ENCODE peak calls at places on chromosomes 7 and 10, in five cellular contexts. V is kidney glomerular epithelial cell; H is activated CD4-positive, alpha-beta T cell treated with anti-CD3 and anti-CD28 coated beads for 24 hours; G is WTC11; O is NCI-H524. E is an unnamed sample.

GRCh38 chr10:90787906-90788491 is 69.8 kb downstream of the HTR7 start:
- DNase-seq in H (peak), O (peak), G (peak), V (peak), E (no peak)

GRCh38 chr7:27196287-27196739 is 3.6 kb downstream of the HOXA13 start:
- DNase-seq in O (peak), V (peak), G (peak), H (peak), E (no peak)

GRCh38 chr10:97138174-97138573 is 47.6 kb downstream of the SLIT1 start:
- DNase-seq in V (no peak), O (peak), H (no peak), G (peak), E (no peak)

GRCh38 chr10:17820943-17821342 is 11.8 kb downstream of the MRC1 start:
- DNase-seq in G (no peak), O (no peak), V (no peak), H (no peak), E (no peak)

GRCh38 chr10:88080213-88080612 is 216.8 kb downstream of the PTEN start:
- DNase-seq in H (no peak), G (no peak), O (no peak), V (peak), E (peak)

GRCh38 chr10:86265236-86265876 is 101.2 kb downstream of the GRID1 start:
- DNase-seq in O (no peak), H (no peak), V (no peak), G (no peak), E (no peak)

GRCh38 chr7:7596156-7596555 is 29.5 kb downstream of the MIOS start:
- DNase-seq in V (no peak), G (no peak), O (no peak), H (no peak), E (no peak)

GRCh38 chr10:109974509-109975191 is 33.1 kb upstream of the ADD3 start:
- DNase-seq in H (no peak), V (peak), G (no peak), O (no peak), E (peak)